ENCODE peak calls at places on chromosomes 3 and 15, in ten cellular contexts. A is HCT116, O is uterus, M is lung, F is GM06990, Y is kidney, U is IMR-90, L is astrocyte of the spinal cord, S is left ventricle myocardium inferior, W is A549. D is an unnamed sample.
A peak's percentile ranks its signal among the peaks of the same experiment; 100 is the strongest.

GRCh38 chr3:127889461-127889863 is 25.6 kb upstream of the KBTBD12 start:
- DNase-seq in W (no peak), L (peak; percentile 65), Y (no peak), O (peak; percentile 35), M (no peak), F (no peak), S (no peak), U (peak; percentile 33), A (no peak), D (peak; percentile 59)

GRCh38 chr3:10928396-10928960 is 64.1 kb upstream of the SLC6A1 start:
- DNase-seq in W (no peak), O (no peak), F (no peak), L (no peak), A (no peak), U (no peak), S (no peak), Y (no peak), M (no peak), D (no peak)

GRCh38 chr15:42093966-42094365 is 396 bp downstream of the PLA2G4D start:
- DNase-seq in A (no peak), O (no peak), Y (no peak), F (no peak), U (no peak), W (no peak), S (no peak), M (no peak), L (no peak), D (no peak)

GRCh38 chr3:148737104-148737525 is 39.4 kb downstream of the AGTR1 start:
- DNase-seq in W (no peak), F (no peak), Y (no peak), U (peak; percentile 6), O (peak; percentile 17), M (no peak), A (no peak), S (no peak), L (no peak), D (peak; percentile 3)

GRCh38 chr3:55629432-55629831 is 142.3 kb upstream of the WNT5A start:
- DNase-seq in A (no peak), Y (no peak), W (no peak), S (peak; percentile 23), L (no peak), U (peak; percentile 31), M (no peak), F (no peak), O (no peak), D (peak; percentile 25)

GRCh38 chr15:41772720-41773331 is 1.5 kb upstream of the MAPKBP1 start:
- DNase-seq in F (peak; percentile 28), L (peak; percentile 76), Y (no peak), M (peak; percentile 41), O (peak; percentile 47), S (no peak), A (peak; percentile 49), U (peak; percentile 80), W (peak; percentile 53), D (peak; percentile 82)

GRCh38 chr15:85751731-85752421 is 42.8 kb downstream of the KLHL25 start:
- DNase-seq in O (peak; percentile 37), L (no peak), S (no peak), Y (peak; percentile 75), U (no peak), M (no peak), W (no peak), A (no peak), F (no peak), D (no peak)

GRCh38 chr3:116140100-116140689 is 305.1 kb downstream of the LSAMP start:
- DNase-seq in M (no peak), F (no peak), S (no peak), W (no peak), L (peak; percentile 65), A (peak; percentile 12), O (no peak), Y (no peak), U (peak; percentile 47), D (peak; percentile 22)

GRCh38 chr3:126900859-126901540 is 81.9 kb upstream of the PLXNA1 start:
- DNase-seq in W (no peak), Y (no peak), S (no peak), O (no peak), M (no peak), A (no peak), U (peak; percentile 12), F (no peak), L (peak; percentile 22), D (no peak)

GRCh38 chr15:39320886-39321285 is 260.0 kb upstream of the THBS1 start:
- DNase-seq in U (peak; percentile 38), F (no peak), M (no peak), W (no peak), L (no peak), S (no peak), O (no peak), Y (no peak), A (no peak), D (no peak)

GRCh38 chr15:61222010-61222409 is 7.1 kb downstream of the RORA start:
- DNase-seq in S (no peak), O (no peak), A (no peak), L (no peak), W (no peak), U (no peak), Y (no peak), M (no peak), F (no peak), D (no peak)

GRCh38 chr15:61232266-61232665 is 3.2 kb upstream of the RORA start:
- DNase-seq in F (no peak), L (no peak), O (no peak), W (no peak), U (no peak), S (no peak), A (no peak), Y (no peak), M (no peak), D (no peak)

GRCh38 chr15:61228025-61228901 is 839 bp downstream of the RORA start:
- DNase-seq in A (no peak), U (peak; percentile 33), F (no peak), M (no peak), Y (peak; percentile 74), W (peak; percentile 15), S (peak; percentile 17), L (peak; percentile 24), O (peak; percentile 36), D (peak; percentile 16)

GRCh38 chr15:61227269-61228024 is 1.7 kb downstream of the RORA start:
- DNase-seq in U (peak; percentile 50), F (no peak), M (peak; percentile 32), W (peak; percentile 26), L (peak; percentile 66), O (peak; percentile 34), S (no peak), A (no peak), Y (peak; percentile 62), D (peak; percentile 40)

DNA sequence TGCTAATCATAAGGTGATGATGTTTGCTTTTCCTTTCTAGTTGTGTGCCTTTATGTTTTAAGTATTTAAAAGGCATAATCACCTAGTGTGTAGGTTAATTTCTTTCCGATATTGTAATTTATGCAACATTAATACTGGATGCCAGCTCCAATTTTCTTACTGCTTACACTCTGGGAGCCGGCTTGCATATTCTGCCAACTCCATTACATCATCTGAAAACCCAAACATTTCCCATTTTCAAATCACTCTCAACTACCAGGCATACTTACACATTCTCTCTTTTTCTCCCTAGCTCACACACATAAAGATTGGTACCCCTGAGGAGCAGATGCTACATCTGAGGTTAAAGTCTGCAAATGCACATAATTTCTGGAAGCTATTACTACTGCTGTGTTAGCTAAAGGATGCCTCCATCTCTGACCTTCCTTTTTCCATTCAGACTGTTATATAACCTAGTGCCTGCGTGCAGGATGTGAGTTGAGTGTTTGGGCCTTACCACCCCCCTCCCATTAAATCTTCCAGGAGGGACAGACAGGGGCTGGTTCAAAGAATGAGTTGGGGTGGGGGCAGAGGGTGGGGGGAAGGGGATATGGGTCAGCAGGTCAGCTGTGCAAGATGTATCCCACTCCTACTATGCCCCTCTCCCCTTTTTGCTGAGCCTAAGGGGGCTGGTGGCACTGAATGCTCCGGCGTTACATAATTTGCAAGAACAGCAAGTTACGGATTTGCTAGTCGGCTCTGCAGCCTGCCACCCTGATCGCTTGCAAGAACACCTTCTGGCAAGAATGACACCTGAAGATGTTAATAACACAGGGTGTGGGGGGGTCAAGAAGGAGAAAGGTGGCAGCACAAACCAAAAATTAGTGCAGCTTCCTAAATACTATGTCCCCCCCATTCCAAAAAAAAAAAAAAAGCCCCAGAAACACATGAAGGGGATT is 2.5 kb downstream of the RORA start:
- DNase-seq in L (no peak), F (no peak), S (no peak), O (no peak), M (no peak), A (no peak), U (peak; percentile 6), Y (no peak), W (no peak), D (no peak)
- H3K4me3 ChIP-seq in L (peak overlapping the region; percentile 73), F (no peak overlapping the region), S (peak overlapping the region; percentile 79), O (peak overlapping the region; percentile 61), M (no peak overlapping the region), A (no peak overlapping the region), U (no peak overlapping the region), Y (peak overlapping the region; percentile 76), W (peak overlapping the region; percentile 90), D (peak overlapping the region; percentile 61)

GRCh38 chr15:52163321-52164190 is 27.6 kb downstream of the GNB5 start:
- DNase-seq in Y (no peak), O (no peak), F (no peak), U (no peak), W (no peak), S (no peak), L (no peak), A (no peak), M (no peak), D (no peak)
- TF ChIP-seq CTCF in Y (peak; percentile 6), O (no peak), F (peak; percentile 44), U (no peak), W (peak; percentile 18), S (no peak), L (peak; percentile 19), A (peak; percentile 7), M (no peak), D (no peak)

DNA sequence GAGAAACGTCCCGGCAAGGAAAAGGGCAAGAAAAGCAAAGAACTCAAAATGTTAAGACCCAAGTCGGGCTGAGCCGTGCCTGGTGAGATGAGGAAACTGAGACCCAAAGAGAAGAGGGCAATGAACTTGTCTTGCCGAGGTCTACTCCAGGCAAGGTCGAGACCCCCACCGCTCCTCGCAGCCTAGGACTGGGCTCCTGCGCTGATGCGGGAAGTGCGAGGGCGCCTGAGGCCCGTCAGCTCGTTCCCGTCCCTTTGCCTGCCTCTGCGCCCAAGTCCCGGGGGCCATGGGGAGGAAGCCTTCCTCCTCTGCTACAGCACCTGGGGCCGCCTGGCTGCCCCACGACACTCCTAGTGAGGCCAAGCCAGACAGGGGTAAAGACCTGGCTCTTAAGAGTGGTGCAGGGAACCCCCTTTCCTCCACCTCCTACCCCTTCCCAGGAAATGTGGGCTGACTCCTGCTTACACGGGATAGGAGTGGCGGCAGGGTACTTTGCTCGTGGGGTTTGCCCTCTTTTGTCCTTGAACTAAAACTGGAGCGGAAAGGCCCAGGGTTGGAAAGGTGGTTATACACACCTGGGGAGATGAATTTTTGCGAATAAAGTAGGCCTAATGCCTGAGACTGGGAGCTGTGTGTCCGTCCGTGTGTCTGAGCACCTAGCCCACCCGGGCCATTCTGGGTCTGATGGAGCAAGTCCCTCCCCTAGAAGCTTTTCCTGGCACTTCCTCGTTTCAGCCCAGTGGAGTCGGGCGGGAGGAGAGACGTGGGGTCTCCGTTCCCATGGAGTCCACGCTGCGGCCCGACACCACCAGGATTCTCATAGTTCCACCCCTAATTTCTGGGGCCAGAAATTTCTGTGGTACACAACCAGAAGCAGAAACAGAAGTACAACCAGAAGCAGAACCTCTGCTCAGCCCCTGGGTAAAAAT is 1.1 kb upstream of the MEGF11 start:
- DNase-seq in Y (no peak), A (no peak), F (no peak), M (no peak), L (no peak), W (no peak), S (no peak), O (no peak), U (no peak), D (no peak)
- H3K4me3 ChIP-seq in Y (peak overlapping the region; percentile 43), A (no peak overlapping the region), F (no peak overlapping the region), M (no peak overlapping the region), L (no peak overlapping the region), W (no peak overlapping the region), S (peak overlapping the region; percentile 74), O (no peak overlapping the region), U (no peak overlapping the region), D (no peak overlapping the region)

GRCh38 chr3:46695177-46695961 is 1.9 kb upstream of the ALS2CL start:
- DNase-seq in W (peak; percentile 31), F (peak; percentile 25), L (no peak), S (peak; percentile 70), O (peak; percentile 33), M (peak; percentile 67), A (no peak), U (no peak), Y (no peak), D (peak; percentile 64)
- TF ChIP-seq CTCF in W (peak; percentile 18), F (peak; percentile 47), L (peak; percentile 32), S (peak; percentile 38), O (no peak), M (no peak), A (no peak), U (peak; percentile 24), Y (peak; percentile 11), D (peak; percentile 49)